ENCODE peak calls at places on chromosomes 11 and 22, in ten cellular contexts. One of them, this sample, is unnamed.

GRCh38 chr11:106482920-106483761 is 405.7 kb downstream of the AASDHPPT start:
- DNase-seq in fibroblast of the aortic adventitia: peak; percentile 57
- DNase-seq in mammary epithelial cell: peak; percentile 66
- DNase-seq in PC-9: peak; percentile 91
- DNase-seq in body of pancreas: no peak
- DNase-seq in right lobe of liver: no peak
- DNase-seq in K562: no peak
- DNase-seq in adrenal gland: no peak
- DNase-seq in HFF-Myc: peak; percentile 38
- DNase-seq in endothelial cell of umbilical vein: peak; percentile 49
- DNase-seq in this sample: peak; percentile 84

GRCh38 chr11:8068605-8069221 is 12.3 kb upstream of the TUB start:
- DNase-seq in fibroblast of the aortic adventitia: peak; percentile 96
- DNase-seq in mammary epithelial cell: no peak
- DNase-seq in PC-9: peak; percentile 67
- DNase-seq in body of pancreas: peak; percentile 55
- DNase-seq in right lobe of liver: peak; percentile 83
- DNase-seq in K562: peak; percentile 45
- DNase-seq in adrenal gland: peak; percentile 90
- DNase-seq in HFF-Myc: no peak
- DNase-seq in endothelial cell of umbilical vein: peak; percentile 56
- DNase-seq in this sample: peak; percentile 91

GRCh38 chr11:36167073-36167472 is 122.2 kb downstream of the COMMD9 start:
- DNase-seq in fibroblast of the aortic adventitia: no peak
- DNase-seq in mammary epithelial cell: no peak
- DNase-seq in PC-9: no peak
- DNase-seq in body of pancreas: no peak
- DNase-seq in right lobe of liver: no peak
- DNase-seq in K562: no peak
- DNase-seq in adrenal gland: no peak
- DNase-seq in HFF-Myc: no peak
- DNase-seq in endothelial cell of umbilical vein: no peak
- DNase-seq in this sample: no peak

GRCh38 chr11:19606856-19607655 is 105.6 kb upstream of the NAV2 start:
- DNase-seq in fibroblast of the aortic adventitia: no peak
- DNase-seq in mammary epithelial cell: no peak
- DNase-seq in PC-9: no peak
- DNase-seq in body of pancreas: no peak
- DNase-seq in right lobe of liver: no peak
- DNase-seq in K562: no peak
- DNase-seq in adrenal gland: no peak
- DNase-seq in HFF-Myc: no peak
- DNase-seq in endothelial cell of umbilical vein: no peak
- DNase-seq in this sample: no peak

GRCh38 chr11:65529475-65530156 is 4.7 kb downstream of the SCYL1 start:
- DNase-seq in fibroblast of the aortic adventitia: no peak
- DNase-seq in mammary epithelial cell: no peak
- DNase-seq in PC-9: no peak
- DNase-seq in body of pancreas: no peak
- DNase-seq in right lobe of liver: peak; percentile 88
- DNase-seq in K562: no peak
- DNase-seq in adrenal gland: peak; percentile 64
- DNase-seq in HFF-Myc: no peak
- DNase-seq in endothelial cell of umbilical vein: no peak
- DNase-seq in this sample: peak; percentile 34

GRCh38 chr11:47991266-47991830 is 11.0 kb downstream of the PTPRJ start:
- DNase-seq in fibroblast of the aortic adventitia: no peak
- DNase-seq in mammary epithelial cell: peak; percentile 67
- DNase-seq in PC-9: peak; percentile 73
- DNase-seq in body of pancreas: peak; percentile 87
- DNase-seq in right lobe of liver: no peak
- DNase-seq in K562: no peak
- DNase-seq in adrenal gland: no peak
- DNase-seq in HFF-Myc: no peak
- DNase-seq in endothelial cell of umbilical vein: peak; percentile 33
- DNase-seq in this sample: no peak

GRCh38 chr11:115990004-115990447 is 485.8 kb upstream of the CADM1 start:
- DNase-seq in fibroblast of the aortic adventitia: no peak
- DNase-seq in mammary epithelial cell: no peak
- DNase-seq in PC-9: no peak
- DNase-seq in body of pancreas: no peak
- DNase-seq in right lobe of liver: no peak
- DNase-seq in K562: peak; percentile 61
- DNase-seq in adrenal gland: no peak
- DNase-seq in HFF-Myc: no peak
- DNase-seq in endothelial cell of umbilical vein: no peak
- DNase-seq in this sample: no peak

GRCh38 chr11:2186669-2187266 is 15.2 kb upstream of the TH start:
- DNase-seq in fibroblast of the aortic adventitia: no peak
- DNase-seq in mammary epithelial cell: no peak
- DNase-seq in PC-9: no peak
- DNase-seq in body of pancreas: peak; percentile 46
- DNase-seq in right lobe of liver: no peak
- DNase-seq in K562: peak; percentile 44
- DNase-seq in adrenal gland: no peak
- DNase-seq in HFF-Myc: no peak
- DNase-seq in endothelial cell of umbilical vein: peak; percentile 11
- DNase-seq in this sample: no peak

GRCh38 chr11:93719310-93719709 is 22.0 kb downstream of the TAF1D start:
- DNase-seq in fibroblast of the aortic adventitia: no peak
- DNase-seq in mammary epithelial cell: no peak
- DNase-seq in PC-9: no peak
- DNase-seq in body of pancreas: no peak
- DNase-seq in right lobe of liver: no peak
- DNase-seq in K562: no peak
- DNase-seq in adrenal gland: no peak
- DNase-seq in HFF-Myc: no peak
- DNase-seq in endothelial cell of umbilical vein: no peak
- DNase-seq in this sample: no peak

GRCh38 chr11:12889243-12889642 is 119.9 kb upstream of the RASSF10 start:
- DNase-seq in fibroblast of the aortic adventitia: peak; percentile 79
- DNase-seq in mammary epithelial cell: peak; percentile 67
- DNase-seq in PC-9: no peak
- DNase-seq in body of pancreas: no peak
- DNase-seq in right lobe of liver: no peak
- DNase-seq in K562: no peak
- DNase-seq in adrenal gland: peak; percentile 18
- DNase-seq in HFF-Myc: no peak
- DNase-seq in endothelial cell of umbilical vein: no peak
- DNase-seq in this sample: peak; percentile 74

GRCh38 chr22:23144926-23145906 is at the start of gene RAB36:
- DNase-seq in fibroblast of the aortic adventitia: peak; percentile 98
- DNase-seq in mammary epithelial cell: peak; percentile 99
- DNase-seq in PC-9: peak; percentile 90
- DNase-seq in body of pancreas: peak; percentile 98
- DNase-seq in right lobe of liver: peak; percentile 96
- DNase-seq in K562: peak; percentile 60
- DNase-seq in adrenal gland: peak; percentile 100
- DNase-seq in HFF-Myc: peak; percentile 97
- DNase-seq in endothelial cell of umbilical vein: peak; percentile 95
- DNase-seq in this sample: peak; percentile 98

DNA sequence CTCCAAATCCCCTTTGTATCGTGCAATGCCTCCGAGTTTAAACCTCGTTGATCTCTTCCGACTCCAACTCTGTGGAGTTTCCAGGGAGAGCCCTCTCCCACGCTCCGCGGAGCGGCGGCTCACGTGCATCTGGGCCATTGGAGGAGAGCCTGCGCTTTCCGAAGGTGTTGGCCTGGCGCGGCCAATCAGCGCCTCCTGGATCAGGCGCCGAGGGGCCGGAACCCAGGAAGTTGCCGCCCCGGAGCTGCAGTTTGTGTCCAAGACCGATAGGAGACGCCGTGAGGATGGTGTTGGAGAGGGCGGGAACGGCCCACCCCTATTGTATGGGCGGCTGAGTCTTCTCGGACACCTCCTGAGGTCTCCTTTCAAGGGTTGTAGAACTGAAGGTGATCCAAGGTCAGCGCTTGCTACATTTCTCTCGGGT is 1.6 kb downstream of the ADAMTS15 start:
- DNase-seq in fibroblast of the aortic adventitia: peak; percentile 95
- DNase-seq in mammary epithelial cell: no peak
- DNase-seq in PC-9: no peak
- DNase-seq in body of pancreas: peak; percentile 41
- DNase-seq in right lobe of liver: no peak
- DNase-seq in K562: peak; percentile 42
- DNase-seq in adrenal gland: peak; percentile 22
- DNase-seq in HFF-Myc: no peak
- DNase-seq in endothelial cell of umbilical vein: no peak
- DNase-seq in this sample: peak; percentile 89
- TF ChIP-seq CTCF in fibroblast of the aortic adventitia: peak; percentile 93
- TF ChIP-seq CTCF in mammary epithelial cell: peak; percentile 34
- TF ChIP-seq CTCF in PC-9: no peak
- TF ChIP-seq CTCF in body of pancreas: no peak
- TF ChIP-seq CTCF in right lobe of liver: peak; percentile 10
- TF ChIP-seq CTCF in K562: peak; percentile 14
- TF ChIP-seq CTCF in adrenal gland: peak; percentile 39
- TF ChIP-seq CTCF in HFF-Myc: peak; percentile 53
- TF ChIP-seq CTCF in endothelial cell of umbilical vein: no peak
- TF ChIP-seq CTCF in this sample: peak; percentile 71

GRCh38 chr11:44823920-44824704 is 97.3 kb downstream of the TSPAN18 start:
- DNase-seq in fibroblast of the aortic adventitia: no peak
- DNase-seq in mammary epithelial cell: no peak
- DNase-seq in PC-9: no peak
- DNase-seq in body of pancreas: no peak
- DNase-seq in right lobe of liver: no peak
- DNase-seq in K562: no peak
- DNase-seq in adrenal gland: no peak
- DNase-seq in HFF-Myc: no peak
- DNase-seq in endothelial cell of umbilical vein: peak; percentile 88
- DNase-seq in this sample: no peak

GRCh38 chr11:44825058-44825795 is 98.5 kb downstream of the TSPAN18 start:
- DNase-seq in fibroblast of the aortic adventitia: no peak
- DNase-seq in mammary epithelial cell: no peak
- DNase-seq in PC-9: no peak
- DNase-seq in body of pancreas: no peak
- DNase-seq in right lobe of liver: no peak
- DNase-seq in K562: no peak
- DNase-seq in adrenal gland: no peak
- DNase-seq in HFF-Myc: no peak
- DNase-seq in endothelial cell of umbilical vein: no peak
- DNase-seq in this sample: no peak

GRCh38 chr11:44822369-44822768 is 95.6 kb downstream of the TSPAN18 start:
- DNase-seq in fibroblast of the aortic adventitia: no peak
- DNase-seq in mammary epithelial cell: no peak
- DNase-seq in PC-9: no peak
- DNase-seq in body of pancreas: no peak
- DNase-seq in right lobe of liver: no peak
- DNase-seq in K562: peak; percentile 17
- DNase-seq in adrenal gland: no peak
- DNase-seq in HFF-Myc: no peak
- DNase-seq in endothelial cell of umbilical vein: no peak
- DNase-seq in this sample: no peak

GRCh38 chr11:44826922-44827643 is 100.3 kb downstream of the TSPAN18 start:
- DNase-seq in fibroblast of the aortic adventitia: no peak
- DNase-seq in mammary epithelial cell: no peak
- DNase-seq in PC-9: no peak
- DNase-seq in body of pancreas: no peak
- DNase-seq in right lobe of liver: no peak
- DNase-seq in K562: no peak
- DNase-seq in adrenal gland: peak; percentile 67
- DNase-seq in HFF-Myc: no peak
- DNase-seq in endothelial cell of umbilical vein: no peak
- DNase-seq in this sample: no peak

DNA sequence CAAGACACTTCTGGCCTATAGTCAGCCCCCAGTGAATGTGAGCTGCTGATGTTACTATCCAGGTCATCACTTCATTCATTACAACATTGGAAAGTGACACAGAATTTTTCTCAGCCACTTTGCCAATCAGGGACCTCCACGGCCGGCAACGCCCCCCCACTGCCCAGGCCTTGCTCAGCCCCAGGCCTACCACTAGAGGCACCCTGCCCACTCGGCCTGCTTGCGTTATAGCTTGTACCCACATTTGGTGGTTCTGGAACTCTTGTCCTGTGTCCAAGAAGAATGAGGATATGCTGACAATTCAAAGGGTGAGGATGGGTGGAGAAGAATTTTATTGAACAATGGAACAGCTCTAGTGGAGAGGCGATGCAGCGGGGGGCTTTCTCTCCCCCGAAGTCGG is 96.2 kb downstream of the TSPAN18 start:
- DNase-seq in fibroblast of the aortic adventitia: no peak
- DNase-seq in mammary epithelial cell: no peak
- DNase-seq in PC-9: no peak
- DNase-seq in body of pancreas: no peak
- DNase-seq in right lobe of liver: no peak
- DNase-seq in K562: peak; percentile 53
- DNase-seq in adrenal gland: no peak
- DNase-seq in HFF-Myc: no peak
- DNase-seq in endothelial cell of umbilical vein: no peak
- DNase-seq in this sample: peak; percentile 4
- TF ChIP-seq CTCF in fibroblast of the aortic adventitia: peak; percentile 40
- TF ChIP-seq CTCF in mammary epithelial cell: no peak
- TF ChIP-seq CTCF in PC-9: peak; percentile 58
- TF ChIP-seq CTCF in body of pancreas: no peak
- TF ChIP-seq CTCF in right lobe of liver: no peak
- TF ChIP-seq CTCF in K562: peak; percentile 48
- TF ChIP-seq CTCF in adrenal gland: no peak
- TF ChIP-seq CTCF in HFF-Myc: peak; percentile 58
- TF ChIP-seq CTCF in endothelial cell of umbilical vein: peak; percentile 33
- TF ChIP-seq CTCF in this sample: peak; percentile 29

DNA sequence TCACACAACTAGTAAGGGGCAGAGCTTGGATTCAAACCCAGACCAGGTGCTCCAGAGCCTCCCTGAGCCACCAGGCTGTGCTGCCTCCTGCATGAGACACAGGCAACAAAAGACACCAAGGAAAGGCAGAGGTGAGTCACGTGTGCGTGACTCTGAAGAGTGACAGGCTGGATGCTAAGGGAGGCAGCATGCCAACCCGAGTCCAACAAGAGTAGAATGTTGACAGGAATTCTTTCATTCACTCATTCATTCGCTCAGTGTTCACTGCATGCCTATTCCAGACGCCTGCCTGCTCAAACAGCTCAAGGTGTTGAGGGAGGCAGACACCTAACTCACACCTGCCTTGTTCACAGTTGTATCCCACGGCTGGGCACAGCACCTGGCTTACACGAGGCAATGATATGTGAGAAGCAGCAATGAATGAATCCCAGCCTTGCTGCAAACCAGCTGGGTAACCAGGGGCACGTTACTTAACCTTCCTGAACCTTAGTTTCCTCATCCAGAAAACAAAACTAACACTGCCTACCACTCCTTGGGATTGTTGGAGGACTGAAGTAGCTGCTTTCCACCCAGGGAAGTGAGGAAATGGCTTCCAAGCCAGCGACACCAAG is 73.8 kb upstream of the ARFGAP3 start:
- DNase-seq in fibroblast of the aortic adventitia: peak; percentile 32
- DNase-seq in mammary epithelial cell: peak; percentile 67
- DNase-seq in PC-9: peak; percentile 47
- DNase-seq in body of pancreas: peak; percentile 89
- DNase-seq in right lobe of liver: no peak
- DNase-seq in K562: no peak
- DNase-seq in adrenal gland: peak; percentile 55
- DNase-seq in HFF-Myc: no peak
- DNase-seq in endothelial cell of umbilical vein: no peak
- DNase-seq in this sample: peak; percentile 69
- TF ChIP-seq CTCF in fibroblast of the aortic adventitia: no peak
- TF ChIP-seq CTCF in mammary epithelial cell: peak; percentile 23
- TF ChIP-seq CTCF in PC-9: no peak
- TF ChIP-seq CTCF in body of pancreas: no peak
- TF ChIP-seq CTCF in right lobe of liver: no peak
- TF ChIP-seq CTCF in K562: no peak
- TF ChIP-seq CTCF in adrenal gland: no peak
- TF ChIP-seq CTCF in HFF-Myc: no peak
- TF ChIP-seq CTCF in endothelial cell of umbilical vein: no peak
- TF ChIP-seq CTCF in this sample: peak; percentile 16

GRCh38 chr11:70700871-70701270 is 302.5 kb downstream of the CTTN start:
- DNase-seq in fibroblast of the aortic adventitia: no peak
- DNase-seq in mammary epithelial cell: no peak
- DNase-seq in PC-9: no peak
- DNase-seq in body of pancreas: no peak
- DNase-seq in right lobe of liver: no peak
- DNase-seq in K562: no peak
- DNase-seq in adrenal gland: no peak
- DNase-seq in HFF-Myc: no peak
- DNase-seq in endothelial cell of umbilical vein: no peak
- DNase-seq in this sample: no peak
- TF ChIP-seq CTCF in fibroblast of the aortic adventitia: no peak
- TF ChIP-seq CTCF in mammary epithelial cell: no peak
- TF ChIP-seq CTCF in PC-9: no peak
- TF ChIP-seq CTCF in body of pancreas: no peak
- TF ChIP-seq CTCF in right lobe of liver: no peak
- TF ChIP-seq CTCF in K562: no peak
- TF ChIP-seq CTCF in adrenal gland: no peak
- TF ChIP-seq CTCF in HFF-Myc: no peak
- TF ChIP-seq CTCF in endothelial cell of umbilical vein: no peak
- TF ChIP-seq CTCF in this sample: no peak